ENCODE peak calls at places on chromosome 7, in five cellular contexts. Q, X, F, C and H are unnamed samples.

GRCh38 chr7:113698556-113699220 is 220.1 kb downstream of the PPP1R3A start:
- DNase-seq in F (no peak), C (peak; percentile 30), X (no peak), Q (no peak), H (no peak)

GRCh38 chr7:151327659-151328058 is 14.0 kb upstream of the NUB1 start:
- DNase-seq in X (no peak), F (no peak), Q (no peak), C (no peak), H (no peak)

GRCh38 chr7:45897042-45897690 is 8.9 kb downstream of the IGFBP1 start:
- DNase-seq in F (no peak), X (no peak), C (no peak), Q (no peak), H (no peak)

GRCh38 chr7:47730135-47730534 is 148.2 kb upstream of the TNS3 start:
- DNase-seq in X (no peak), C (no peak), Q (no peak), F (no peak), H (no peak)

GRCh38 chr7:151954866-151955820 is 1.1 kb upstream of the GALNTL5 start:
- DNase-seq in X (no peak), F (no peak), Q (no peak), C (peak; percentile 9), H (peak; percentile 86)

GRCh38 chr7:117269417-117269816 is 53.4 kb downstream of the WNT2 start:
- DNase-seq in X (no peak), F (no peak), Q (no peak), C (no peak), H (no peak)

GRCh38 chr7:8433477-8434289 is at the start of gene NXPH1:
- DNase-seq in X (no peak), F (no peak), C (peak; percentile 16), Q (no peak), H (no peak)

GRCh38 chr7:2507208-2507916 is 12.2 kb upstream of the LFNG start:
- DNase-seq in Q (no peak), F (no peak), C (no peak), X (no peak), H (no peak)

GRCh38 chr7:63080831-63081230 is 917.8 kb upstream of the ZNF722 start:
- DNase-seq in F (no peak), X (no peak), C (no peak), Q (no peak), H (no peak)

GRCh38 chr7:6530626-6531491 is 20.4 kb downstream of the GRID2IP start:
- DNase-seq in X (no peak), F (peak; percentile 45), C (peak; percentile 59), Q (peak; percentile 41), H (no peak)

GRCh38 chr7:131400833-131401593 is 73.3 kb downstream of the MKLN1 start:
- DNase-seq in X (no peak), C (no peak), F (no peak), Q (no peak), H (no peak)

GRCh38 chr7:87404674-87405073 is 59.2 kb downstream of the CROT start:
- DNase-seq in Q (no peak), F (no peak), X (no peak), C (no peak), H (no peak)

GRCh38 chr7:139855498-139856270 is 26.6 kb downstream of the TBXAS1 start:
- DNase-seq in X (no peak), C (peak; percentile 59), Q (no peak), F (no peak), H (no peak)

GRCh38 chr7:26278769-26279168 is 12.9 kb upstream of the SNX10 start:
- DNase-seq in X (no peak), C (peak; percentile 33), Q (no peak), F (no peak), H (no peak)

GRCh38 chr7:194257-194995 is 2.1 kb downstream of the FAM20C start:
- DNase-seq in X (no peak), C (no peak), F (no peak), Q (no peak), H (no peak)

GRCh38 chr7:14596421-14596820 is 306.1 kb downstream of the DGKB start:
- DNase-seq in X (no peak), C (no peak), Q (no peak), F (no peak), H (no peak)

GRCh38 chr7:14158111-14158510 is 168.6 kb upstream of the ETV1 start:
- DNase-seq in C (no peak), Q (no peak), X (no peak), F (no peak), H (no peak)